ENCODE peak calls at places on chromosomes 7 and 10, in five cellular contexts. D is GM12878, W is HepG2, G is A549, Y is IMR-90. L is an unnamed sample.

GRCh38 chr7:99030951-99031350 is 113.0 kb downstream of the SMURF1 start:
- DNase-seq in D (no peak), W (no peak), G (no peak), Y (no peak), L (no peak)

GRCh38 chr10:191703-192518 is 56.7 kb downstream of the ZMYND11 start:
- DNase-seq in D (no peak), W (peak; percentile 19), G (no peak), Y (peak; percentile 75), L (no peak)

GRCh38 chr10:106741131-106741530 is 423.4 kb downstream of the SORCS1 start:
- DNase-seq in D (no peak), W (no peak), G (no peak), Y (no peak), L (no peak)

GRCh38 chr7:23294549-23295400 is 4.4 kb upstream of the MALSU1 start:
- DNase-seq in D (no peak), W (peak; percentile 93), G (no peak), Y (no peak), L (no peak)

GRCh38 chr10:133565441-133566294 is at the start of gene SYCE1:
- DNase-seq in D (no peak), W (no peak), G (no peak), Y (no peak), L (no peak)

GRCh38 chr10:59623100-59623822 is 86.4 kb downstream of the SLC16A9 start:
- DNase-seq in D (no peak), W (no peak), G (no peak), Y (no peak), L (no peak)

GRCh38 chr10:110651044-110651958 is 7.2 kb downstream of the RBM20 start:
- DNase-seq in D (no peak), W (no peak), G (no peak), Y (peak; percentile 98), L (peak; percentile 45)

GRCh38 chr10:12140038-12140437 is 10.6 kb downstream of the SEC61A2 start:
- DNase-seq in D (no peak), W (no peak), G (no peak), Y (no peak), L (no peak)

GRCh38 chr7:130394421-130395188 is 14.3 kb downstream of the CPA1 start:
- DNase-seq in D (no peak), W (no peak), G (no peak), Y (no peak), L (no peak)

GRCh38 chr7:2937701-2938513 is 93.8 kb upstream of the GNA12 start:
- DNase-seq in D (no peak), W (no peak), G (no peak), Y (no peak), L (no peak)

GRCh38 chr7:49718755-49719154 is 54.7 kb upstream of the VWC2 start:
- DNase-seq in D (no peak), W (no peak), G (no peak), Y (no peak), L (no peak)

GRCh38 chr7:435518-436366 is 83.9 kb downstream of the PDGFA start:
- DNase-seq in D (no peak), W (no peak), G (peak; percentile 61), Y (peak; percentile 5), L (no peak)

GRCh38 chr7:128121731-128122576 is 90.7 kb upstream of the LRRC4 start:
- DNase-seq in D (no peak), W (no peak), G (no peak), Y (no peak), L (no peak)

GRCh38 chr10:101839421-101840063 is 4.1 kb downstream of the KCNIP2 start:
- DNase-seq in D (no peak), W (no peak), G (no peak), Y (peak; percentile 11), L (peak; percentile 77)

GRCh38 chr7:23247602-23248335 is 1.2 kb downstream of the GPNMB start:
- DNase-seq in D (no peak), W (no peak), G (no peak), Y (no peak), L (no peak)

GRCh38 chr10:80471009-80471408 is 16.9 kb downstream of the TSPAN14 start:
- DNase-seq in D (no peak), W (no peak), G (no peak), Y (no peak), L (no peak)

GRCh38 chr7:24732646-24733413 is 24.4 kb downstream of the GSDME start:
- DNase-seq in D (no peak), W (peak; percentile 20), G (no peak), Y (peak; percentile 92), L (no peak)

GRCh38 chr10:121325490-121326231 is 272.6 kb downstream of the FGFR2 start:
- DNase-seq in D (no peak), W (peak; percentile 12), G (peak; percentile 26), Y (no peak), L (no peak)

GRCh38 chr7:33186187-33186586 is 56.8 kb downstream of the BBS9 start:
- DNase-seq in D (no peak), W (no peak), G (no peak), Y (peak; percentile 72), L (no peak)

GRCh38 chr7:142790056-142790455 is 19.3 kb downstream of the PRSS2 start:
- DNase-seq in D (no peak), W (no peak), G (no peak), Y (no peak), L (no peak)

GRCh38 chr10:77223532-77224460 is 413.8 kb downstream of the KCNMA1 start:
- DNase-seq in D (no peak), W (no peak), G (no peak), Y (no peak), L (no peak)

GRCh38 chr7:102115931-102116330 is 170.7 kb upstream of the SH2B2 start:
- DNase-seq in D (no peak), W (no peak), G (no peak), Y (no peak), L (no peak)

GRCh38 chr10:88156341-88156740 is 292.9 kb downstream of the PTEN start:
- DNase-seq in D (no peak), W (no peak), G (no peak), Y (peak; percentile 92), L (no peak)

GRCh38 chr10:17749890-17750289 is 2.1 kb upstream of the TMEM236 start:
- DNase-seq in D (no peak), W (no peak), G (no peak), Y (no peak), L (no peak)

GRCh38 chr10:71708301-71708703 is 11.3 kb downstream of the C10orf105 start:
- DNase-seq in D (no peak), W (peak; percentile 21), G (peak; percentile 41), Y (no peak), L (peak; percentile 90)

GRCh38 chr10:31584789-31585406 is 265.9 kb downstream of the ZEB1 start:
- DNase-seq in D (no peak), W (no peak), G (no peak), Y (no peak), L (peak; percentile 75)

GRCh38 chr7:27031289-27032172 is 64.3 kb downstream of the HOXA1 start:
- DNase-seq in D (peak; percentile 1), W (no peak), G (no peak), Y (peak; percentile 87), L (no peak)

GRCh38 chr7:107118109-107118900 is 50.5 kb upstream of the HBP1 start:
- DNase-seq in D (no peak), W (no peak), G (no peak), Y (peak; percentile 55), L (no peak)
- TF ChIP-seq RFX5 in D (no peak), W (no peak), G (no peak), Y (no peak), L (no peak)

DNA sequence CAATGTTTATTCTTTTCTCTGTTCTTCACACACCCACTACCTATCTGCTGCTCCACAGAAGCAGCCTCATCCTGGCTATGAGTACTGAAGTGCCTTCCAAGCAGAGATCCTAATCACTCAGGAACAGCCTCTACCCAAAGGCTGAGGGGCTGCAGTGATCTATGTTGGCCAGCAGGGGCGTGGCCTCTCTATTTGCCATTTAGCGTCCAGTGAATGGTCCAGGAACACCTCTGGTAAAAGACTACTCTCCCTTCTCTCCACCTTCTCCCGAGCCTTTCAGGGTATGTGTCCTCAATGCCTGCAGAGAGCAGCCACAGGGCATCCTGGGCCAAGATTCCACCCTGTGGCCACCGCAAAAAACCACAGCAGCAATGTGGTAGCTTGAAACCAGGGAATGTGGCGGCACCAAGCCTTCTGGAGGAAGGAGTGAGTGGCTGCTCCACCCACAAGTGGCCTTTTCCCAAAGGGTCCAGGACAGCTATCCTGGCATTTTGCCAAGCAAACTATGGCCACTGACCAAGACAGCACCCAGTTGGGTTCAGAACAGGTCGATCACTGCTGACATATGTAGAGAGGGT is 70.9 kb downstream of the SYPL1 start:
- DNase-seq in D (no peak), W (peak; percentile 50), G (peak; percentile 85), Y (peak; percentile 29), L (peak; percentile 80)
- TF ChIP-seq RFX5 in D (no peak), W (no peak), G (no peak), Y (no peak), L (no peak)

GRCh38 chr10:69497235-69497561 is 45.9 kb downstream of the TSPAN15 start:
- DNase-seq in D (no peak), W (no peak), G (no peak), Y (no peak), L (no peak)

GRCh38 chr10:69496352-69497234 is 45.3 kb downstream of the TSPAN15 start:
- DNase-seq in D (no peak), W (no peak), G (no peak), Y (no peak), L (no peak)

GRCh38 chr10:69495666-69496065 is 44.4 kb downstream of the TSPAN15 start:
- DNase-seq in D (no peak), W (no peak), G (no peak), Y (no peak), L (no peak)

GRCh38 chr10:69492746-69493462 is 41.6 kb downstream of the TSPAN15 start:
- DNase-seq in D (no peak), W (no peak), G (no peak), Y (no peak), L (no peak)

GRCh38 chr10:69494626-69495558 is 43.6 kb downstream of the TSPAN15 start:
- DNase-seq in D (no peak), W (no peak), G (no peak), Y (no peak), L (no peak)
- TF ChIP-seq RFX5 in D (no peak), W (no peak), G (no peak), Y (no peak), L (no peak)

GRCh38 chr7:44240983-44241510 is 40.3 kb downstream of the YKT6 start:
- DNase-seq in D (peak; percentile 27), W (peak; percentile 77), G (peak; percentile 92), Y (peak; percentile 75), L (peak; percentile 96)

GRCh38 chr7:44246396-44247113 is 45.8 kb downstream of the YKT6 start:
- DNase-seq in D (no peak), W (no peak), G (no peak), Y (no peak), L (no peak)

GRCh38 chr7:44247868-44248651 is 47.3 kb downstream of the YKT6 start:
- DNase-seq in D (no peak), W (no peak), G (no peak), Y (no peak), L (no peak)

GRCh38 chr7:44242091-44242490 is 41.3 kb downstream of the YKT6 start:
- DNase-seq in D (no peak), W (no peak), G (no peak), Y (no peak), L (no peak)

GRCh38 chr7:44244282-44244681 is 43.5 kb downstream of the YKT6 start:
- DNase-seq in D (no peak), W (no peak), G (peak; percentile 58), Y (no peak), L (peak; percentile 85)
- TF ChIP-seq RFX5 in D (no peak), W (no peak), G (no peak), Y (no peak), L (no peak)

GRCh38 chr10:117131390-117132327 is 6.4 kb downstream of the VAX1 start:
- DNase-seq in D (no peak), W (no peak), G (no peak), Y (no peak), L (peak; percentile 41)
- TF ChIP-seq RFX5 in D (no peak), W (no peak), G (no peak), Y (no peak), L (no peak)